ENCODE peak calls at places on chromosomes 6 and 20, in eight cellular contexts. One of them, this sample, is unnamed.

GRCh38 chr20:36929290-36929689 is 22.2 kb downstream of the SAMHD1 start:
- DNase-seq in iPS-NIHi11: no peak
- DNase-seq in activated CD4-positive, alpha-beta memory T cell treated with anti-CD3 and anti-CD28 coated beads, Interleukin-2, amount 10 ng/mL, durations not matched to agents 7 days and 5 days: no peak
- DNase-seq in HT1080: peak
- DNase-seq in substantia nigra: no peak
- DNase-seq in WERI-Rb-1: no peak
- DNase-seq in fibroblast of the aortic adventitia: peak
- DNase-seq in choroid plexus epithelial cell: peak
- DNase-seq in this sample: no peak

GRCh38 chr20:51481311-51481997 is 61.1 kb downstream of the NFATC2 start:
- DNase-seq in WERI-Rb-1: no peak
- DNase-seq in activated CD4-positive, alpha-beta memory T cell treated with anti-CD3 and anti-CD28 coated beads, Interleukin-2, amount 10 ng/mL, durations not matched to agents 7 days and 5 days: peak
- DNase-seq in iPS-NIHi11: no peak
- DNase-seq in fibroblast of the aortic adventitia: no peak
- DNase-seq in substantia nigra: no peak
- DNase-seq in HT1080: no peak
- DNase-seq in choroid plexus epithelial cell: no peak
- DNase-seq in this sample: no peak

GRCh38 chr6:25889877-25890853 is 16.1 kb upstream of the SLC17A3 start:
- DNase-seq in activated CD4-positive, alpha-beta memory T cell treated with anti-CD3 and anti-CD28 coated beads, Interleukin-2, amount 10 ng/mL, durations not matched to agents 7 days and 5 days: no peak
- DNase-seq in choroid plexus epithelial cell: peak
- DNase-seq in substantia nigra: no peak
- DNase-seq in HT1080: peak
- DNase-seq in iPS-NIHi11: peak
- DNase-seq in fibroblast of the aortic adventitia: peak
- DNase-seq in WERI-Rb-1: peak
- DNase-seq in this sample: peak

GRCh38 chr20:58372836-58373235 is 16.2 kb upstream of the VAPB start:
- DNase-seq in WERI-Rb-1: no peak
- DNase-seq in choroid plexus epithelial cell: peak
- DNase-seq in HT1080: no peak
- DNase-seq in fibroblast of the aortic adventitia: no peak
- DNase-seq in activated CD4-positive, alpha-beta memory T cell treated with anti-CD3 and anti-CD28 coated beads, Interleukin-2, amount 10 ng/mL, durations not matched to agents 7 days and 5 days: no peak
- DNase-seq in substantia nigra: no peak
- DNase-seq in iPS-NIHi11: peak
- DNase-seq in this sample: peak

GRCh38 chr6:38771111-38771694 is 56.1 kb downstream of the DNAH8 start:
- DNase-seq in iPS-NIHi11: no peak
- DNase-seq in choroid plexus epithelial cell: peak
- DNase-seq in fibroblast of the aortic adventitia: peak
- DNase-seq in HT1080: no peak
- DNase-seq in substantia nigra: no peak
- DNase-seq in WERI-Rb-1: no peak
- DNase-seq in activated CD4-positive, alpha-beta memory T cell treated with anti-CD3 and anti-CD28 coated beads, Interleukin-2, amount 10 ng/mL, durations not matched to agents 7 days and 5 days: no peak
- DNase-seq in this sample: no peak

GRCh38 chr6:118565317-118565960 is 17.3 kb downstream of the PLN start:
- DNase-seq in activated CD4-positive, alpha-beta memory T cell treated with anti-CD3 and anti-CD28 coated beads, Interleukin-2, amount 10 ng/mL, durations not matched to agents 7 days and 5 days: no peak
- DNase-seq in substantia nigra: no peak
- DNase-seq in fibroblast of the aortic adventitia: no peak
- DNase-seq in iPS-NIHi11: peak
- DNase-seq in HT1080: no peak
- DNase-seq in WERI-Rb-1: no peak
- DNase-seq in choroid plexus epithelial cell: peak
- DNase-seq in this sample: peak

GRCh38 chr6:29641430-29642213 is 8.6 kb upstream of the GABBR1 start:
- DNase-seq in substantia nigra: no peak
- DNase-seq in iPS-NIHi11: no peak
- DNase-seq in fibroblast of the aortic adventitia: no peak
- DNase-seq in HT1080: no peak
- DNase-seq in choroid plexus epithelial cell: no peak
- DNase-seq in activated CD4-positive, alpha-beta memory T cell treated with anti-CD3 and anti-CD28 coated beads, Interleukin-2, amount 10 ng/mL, durations not matched to agents 7 days and 5 days: peak
- DNase-seq in WERI-Rb-1: no peak
- DNase-seq in this sample: no peak

GRCh38 chr6:153957409-153957808 is 81.6 kb upstream of the OPRM1 start:
- DNase-seq in substantia nigra: no peak
- DNase-seq in choroid plexus epithelial cell: no peak
- DNase-seq in iPS-NIHi11: no peak
- DNase-seq in activated CD4-positive, alpha-beta memory T cell treated with anti-CD3 and anti-CD28 coated beads, Interleukin-2, amount 10 ng/mL, durations not matched to agents 7 days and 5 days: no peak
- DNase-seq in WERI-Rb-1: no peak
- DNase-seq in fibroblast of the aortic adventitia: no peak
- DNase-seq in HT1080: no peak
- DNase-seq in this sample: no peak

GRCh38 chr6:39911513-39912125 is 22.6 kb downstream of the MOCS1 start:
- DNase-seq in activated CD4-positive, alpha-beta memory T cell treated with anti-CD3 and anti-CD28 coated beads, Interleukin-2, amount 10 ng/mL, durations not matched to agents 7 days and 5 days: no peak
- DNase-seq in WERI-Rb-1: no peak
- DNase-seq in iPS-NIHi11: no peak
- DNase-seq in fibroblast of the aortic adventitia: no peak
- DNase-seq in choroid plexus epithelial cell: no peak
- DNase-seq in substantia nigra: no peak
- DNase-seq in HT1080: no peak
- DNase-seq in this sample: no peak

GRCh38 chr6:137451926-137452325 is 42.3 kb downstream of the OLIG3 start:
- DNase-seq in WERI-Rb-1: no peak
- DNase-seq in activated CD4-positive, alpha-beta memory T cell treated with anti-CD3 and anti-CD28 coated beads, Interleukin-2, amount 10 ng/mL, durations not matched to agents 7 days and 5 days: no peak
- DNase-seq in substantia nigra: no peak
- DNase-seq in HT1080: no peak
- DNase-seq in iPS-NIHi11: no peak
- DNase-seq in choroid plexus epithelial cell: peak
- DNase-seq in fibroblast of the aortic adventitia: peak
- DNase-seq in this sample: no peak

GRCh38 chr20:43977252-43977651 is 62.6 kb downstream of the TOX2 start:
- DNase-seq in HT1080: peak
- DNase-seq in iPS-NIHi11: no peak
- DNase-seq in substantia nigra: no peak
- DNase-seq in activated CD4-positive, alpha-beta memory T cell treated with anti-CD3 and anti-CD28 coated beads, Interleukin-2, amount 10 ng/mL, durations not matched to agents 7 days and 5 days: no peak
- DNase-seq in fibroblast of the aortic adventitia: no peak
- DNase-seq in WERI-Rb-1: no peak
- DNase-seq in choroid plexus epithelial cell: peak
- DNase-seq in this sample: no peak

GRCh38 chr6:9532621-9533557 is 882.0 kb downstream of the TFAP2A start:
- DNase-seq in activated CD4-positive, alpha-beta memory T cell treated with anti-CD3 and anti-CD28 coated beads, Interleukin-2, amount 10 ng/mL, durations not matched to agents 7 days and 5 days: no peak
- DNase-seq in WERI-Rb-1: no peak
- DNase-seq in substantia nigra: no peak
- DNase-seq in fibroblast of the aortic adventitia: peak
- DNase-seq in iPS-NIHi11: no peak
- DNase-seq in HT1080: peak
- DNase-seq in choroid plexus epithelial cell: peak
- DNase-seq in this sample: no peak

GRCh38 chr20:1494436-1494835 is 3.2 kb upstream of the SIRPB2 start:
- DNase-seq in HT1080: no peak
- DNase-seq in substantia nigra: no peak
- DNase-seq in WERI-Rb-1: no peak
- DNase-seq in iPS-NIHi11: no peak
- DNase-seq in fibroblast of the aortic adventitia: no peak
- DNase-seq in choroid plexus epithelial cell: no peak
- DNase-seq in activated CD4-positive, alpha-beta memory T cell treated with anti-CD3 and anti-CD28 coated beads, Interleukin-2, amount 10 ng/mL, durations not matched to agents 7 days and 5 days: no peak
- DNase-seq in this sample: no peak

GRCh38 chr20:53933232-53933846 is 137.1 kb downstream of the BCAS1 start:
- DNase-seq in substantia nigra: no peak
- DNase-seq in fibroblast of the aortic adventitia: no peak
- DNase-seq in activated CD4-positive, alpha-beta memory T cell treated with anti-CD3 and anti-CD28 coated beads, Interleukin-2, amount 10 ng/mL, durations not matched to agents 7 days and 5 days: no peak
- DNase-seq in choroid plexus epithelial cell: no peak
- DNase-seq in iPS-NIHi11: no peak
- DNase-seq in HT1080: no peak
- DNase-seq in WERI-Rb-1: no peak
- DNase-seq in this sample: no peak

GRCh38 chr6:75023634-75024033 is 182.2 kb downstream of the COL12A1 start:
- DNase-seq in WERI-Rb-1: no peak
- DNase-seq in choroid plexus epithelial cell: peak
- DNase-seq in fibroblast of the aortic adventitia: peak
- DNase-seq in HT1080: peak
- DNase-seq in activated CD4-positive, alpha-beta memory T cell treated with anti-CD3 and anti-CD28 coated beads, Interleukin-2, amount 10 ng/mL, durations not matched to agents 7 days and 5 days: no peak
- DNase-seq in iPS-NIHi11: no peak
- DNase-seq in substantia nigra: no peak
- DNase-seq in this sample: no peak

GRCh38 chr20:3194617-3195280 is 9.7 kb downstream of the DDRGK1 start:
- DNase-seq in activated CD4-positive, alpha-beta memory T cell treated with anti-CD3 and anti-CD28 coated beads, Interleukin-2, amount 10 ng/mL, durations not matched to agents 7 days and 5 days: no peak
- DNase-seq in substantia nigra: no peak
- DNase-seq in fibroblast of the aortic adventitia: no peak
- DNase-seq in iPS-NIHi11: no peak
- DNase-seq in choroid plexus epithelial cell: no peak
- DNase-seq in WERI-Rb-1: no peak
- DNase-seq in HT1080: no peak
- DNase-seq in this sample: peak

GRCh38 chr20:37453836-37454235 is 67.2 kb upstream of the NNAT start:
- DNase-seq in fibroblast of the aortic adventitia: no peak
- DNase-seq in choroid plexus epithelial cell: no peak
- DNase-seq in HT1080: no peak
- DNase-seq in iPS-NIHi11: no peak
- DNase-seq in WERI-Rb-1: no peak
- DNase-seq in activated CD4-positive, alpha-beta memory T cell treated with anti-CD3 and anti-CD28 coated beads, Interleukin-2, amount 10 ng/mL, durations not matched to agents 7 days and 5 days: no peak
- DNase-seq in substantia nigra: no peak
- DNase-seq in this sample: no peak

GRCh38 chr20:57250607-57251343 is 15.7 kb downstream of the BMP7 start:
- DNase-seq in activated CD4-positive, alpha-beta memory T cell treated with anti-CD3 and anti-CD28 coated beads, Interleukin-2, amount 10 ng/mL, durations not matched to agents 7 days and 5 days: peak
- DNase-seq in HT1080: no peak
- DNase-seq in choroid plexus epithelial cell: peak
- DNase-seq in iPS-NIHi11: no peak
- DNase-seq in WERI-Rb-1: no peak
- DNase-seq in substantia nigra: no peak
- DNase-seq in fibroblast of the aortic adventitia: no peak
- DNase-seq in this sample: no peak

GRCh38 chr20:63153254-63154221 is 62.4 kb downstream of the YTHDF1 start:
- DNase-seq in WERI-Rb-1: no peak
- DNase-seq in activated CD4-positive, alpha-beta memory T cell treated with anti-CD3 and anti-CD28 coated beads, Interleukin-2, amount 10 ng/mL, durations not matched to agents 7 days and 5 days: no peak
- DNase-seq in fibroblast of the aortic adventitia: no peak
- DNase-seq in substantia nigra: no peak
- DNase-seq in iPS-NIHi11: no peak
- DNase-seq in choroid plexus epithelial cell: no peak
- DNase-seq in HT1080: no peak
- DNase-seq in this sample: no peak

GRCh38 chr6:112253842-112254816 is at the start of gene LAMA4:
- DNase-seq in iPS-NIHi11: peak
- DNase-seq in activated CD4-positive, alpha-beta memory T cell treated with anti-CD3 and anti-CD28 coated beads, Interleukin-2, amount 10 ng/mL, durations not matched to agents 7 days and 5 days: peak
- DNase-seq in choroid plexus epithelial cell: peak
- DNase-seq in substantia nigra: peak
- DNase-seq in HT1080: peak
- DNase-seq in WERI-Rb-1: peak
- DNase-seq in fibroblast of the aortic adventitia: peak
- DNase-seq in this sample: peak

GRCh38 chr20:51460163-51460562 is 82.4 kb downstream of the NFATC2 start:
- DNase-seq in WERI-Rb-1: no peak
- DNase-seq in fibroblast of the aortic adventitia: no peak
- DNase-seq in activated CD4-positive, alpha-beta memory T cell treated with anti-CD3 and anti-CD28 coated beads, Interleukin-2, amount 10 ng/mL, durations not matched to agents 7 days and 5 days: no peak
- DNase-seq in substantia nigra: no peak
- DNase-seq in iPS-NIHi11: no peak
- DNase-seq in choroid plexus epithelial cell: no peak
- DNase-seq in HT1080: no peak
- DNase-seq in this sample: no peak

GRCh38 chr20:35607003-35607735 is 8.5 kb upstream of the SPAG4 start:
- DNase-seq in fibroblast of the aortic adventitia: no peak
- DNase-seq in choroid plexus epithelial cell: no peak
- DNase-seq in HT1080: no peak
- DNase-seq in substantia nigra: no peak
- DNase-seq in activated CD4-positive, alpha-beta memory T cell treated with anti-CD3 and anti-CD28 coated beads, Interleukin-2, amount 10 ng/mL, durations not matched to agents 7 days and 5 days: no peak
- DNase-seq in iPS-NIHi11: no peak
- DNase-seq in WERI-Rb-1: no peak
- DNase-seq in this sample: no peak

This sample was measured in H7.